ENCODE peak calls at places on chromosomes 3 and 15, in eight cellular contexts. G is adrenal gland, L is GM12892, F is HepG2, O is tibial nerve, R is prostate gland, W is heart left ventricle, S is H54. C is an unnamed sample.
A peak's percentile ranks its signal among the peaks of the same experiment; 100 is the strongest.

GRCh38 chr3:119594066-119594465 is 3.6 kb upstream of the PLA1A start:
- DNase-seq in R (no peak), S (no peak), G (no peak), L (no peak), F (no peak), W (no peak), O (no peak), C (no peak)

GRCh38 chr3:195813916-195814486 is 2.3 kb upstream of the MUC4 start:
- DNase-seq in W (no peak), R (no peak), L (no peak), O (no peak), G (no peak), S (no peak), F (no peak), C (no peak)

GRCh38 chr15:45456212-45457106 is 66.1 kb downstream of the SLC30A4 start:
- DNase-seq in G (peak; percentile 89), L (no peak), W (peak; percentile 38), O (no peak), F (peak; percentile 65), R (no peak), S (peak; percentile 86), C (peak; percentile 55)

GRCh38 chr3:50552598-50552997 is 14.9 kb downstream of the C3orf18 start:
- DNase-seq in L (no peak), W (no peak), O (no peak), G (no peak), R (no peak), F (no peak), S (no peak), C (no peak)

GRCh38 chr15:62715946-62716345 is 326.6 kb upstream of the TPM1 start:
- DNase-seq in S (no peak), R (no peak), F (no peak), G (no peak), L (no peak), O (no peak), W (no peak), C (no peak)

GRCh38 chr3:60742606-60743145 is 508.6 kb downstream of the FHIT start:
- DNase-seq in G (no peak), W (no peak), O (no peak), S (peak; percentile 16), L (no peak), F (peak; percentile 25), R (no peak), C (no peak)

GRCh38 chr3:12296511-12296910 is 7.6 kb downstream of the PPARG start:
- DNase-seq in W (no peak), S (no peak), G (no peak), R (no peak), F (no peak), L (no peak), O (no peak), C (no peak)

GRCh38 chr3:172213168-172213567 is 173.8 kb downstream of the FNDC3B start:
- DNase-seq in R (no peak), F (no peak), G (no peak), O (no peak), S (no peak), W (no peak), L (no peak), C (no peak)

GRCh38 chr3:112437146-112438022 is 61.9 kb downstream of the BTLA start:
- DNase-seq in S (peak; percentile 12), O (no peak), F (peak; percentile 9), L (no peak), G (no peak), W (no peak), R (no peak), C (no peak)

GRCh38 chr3:33639889-33640288 is 78.2 kb downstream of the CLASP2 start:
- DNase-seq in R (no peak), L (no peak), G (no peak), F (no peak), W (no peak), S (no peak), O (no peak), C (no peak)

GRCh38 chr3:43959498-43960447 is 269.0 kb downstream of the ABHD5 start:
- DNase-seq in W (no peak), O (no peak), R (no peak), L (no peak), F (no peak), G (no peak), S (no peak), C (no peak)

GRCh38 chr3:64460877-64461276 is 226.9 kb downstream of the ADAMTS9 start:
- DNase-seq in F (no peak), G (no peak), S (no peak), O (no peak), R (no peak), L (no peak), W (no peak), C (no peak)

GRCh38 chr3:1987983-1988382 is 110.7 kb upstream of the CNTN4 start:
- DNase-seq in R (no peak), S (no peak), O (no peak), W (no peak), F (no peak), L (no peak), G (peak; percentile 26), C (no peak)

GRCh38 chr3:81406318-81406717 is 355.1 kb downstream of the GBE1 start:
- DNase-seq in F (no peak), R (no peak), L (no peak), S (no peak), O (no peak), G (no peak), W (no peak), C (no peak)

GRCh38 chr3:66021731-66022131 is 17.0 kb downstream of the MAGI1 start:
- DNase-seq in W (no peak), F (no peak), S (peak; percentile 59), R (no peak), G (no peak), L (no peak), O (no peak), C (no peak)

GRCh38 chr3:128487813-128488635 is 5.0 kb downstream of the GATA2 start:
- DNase-seq in O (no peak), L (peak; percentile 55), F (peak; percentile 89), W (peak; percentile 90), R (peak; percentile 96), S (peak; percentile 98), G (peak; percentile 82), C (peak; percentile 67)

GRCh38 chr15:65285291-65286068 is 1.2 kb downstream of the PARP16 start:
- DNase-seq in O (no peak), S (no peak), L (no peak), F (no peak), W (no peak), G (no peak), R (no peak), C (no peak)

GRCh38 chr15:65286704-65287514 is at the start of gene PARP16:
- DNase-seq in W (peak; percentile 93), O (peak; percentile 80), F (peak; percentile 80), R (peak; percentile 92), S (peak; percentile 72), G (peak; percentile 89), L (peak; percentile 79), C (peak; percentile 94)

GRCh38 chr15:65289261-65289854 is 2.7 kb upstream of the PARP16 start:
- DNase-seq in S (no peak), O (no peak), L (no peak), G (no peak), F (no peak), W (no peak), R (no peak), C (no peak)

GRCh38 chr15:65287515-65287845 is 797 bp upstream of the PARP16 start:
- DNase-seq in W (no peak), S (no peak), O (no peak), F (no peak), R (no peak), G (no peak), L (no peak), C (no peak)

DNA sequence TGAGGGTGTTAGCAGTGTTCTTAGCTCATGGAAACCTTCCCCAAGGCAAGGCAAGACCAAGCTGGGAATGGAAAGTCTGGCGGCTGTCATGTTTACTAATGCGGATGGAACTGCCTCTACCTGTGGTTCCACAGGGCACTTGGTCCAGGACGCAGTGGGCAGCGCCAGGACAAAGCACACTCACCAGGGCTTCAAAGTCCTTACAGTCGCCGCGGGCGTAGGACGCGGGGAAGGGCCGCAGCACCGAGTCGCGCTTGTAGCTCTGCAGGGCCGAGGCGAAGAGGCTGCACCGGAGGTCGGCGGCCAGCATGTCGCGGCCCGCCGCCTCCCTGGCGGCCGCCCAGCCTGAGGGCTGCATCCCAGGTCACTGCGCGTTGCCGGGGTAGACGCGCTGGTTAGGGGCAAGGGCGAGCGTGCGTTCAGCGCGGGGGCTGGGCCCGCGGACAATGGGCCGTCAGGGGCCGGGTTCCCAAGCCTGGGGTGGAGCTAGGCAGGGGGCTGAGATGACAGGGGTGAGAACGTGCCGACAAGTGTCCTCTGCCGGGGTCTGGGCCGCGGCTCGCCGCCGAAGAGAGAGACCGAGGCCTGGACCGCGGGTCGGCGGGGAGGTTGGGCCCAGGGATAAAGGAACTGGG is 497 bp downstream of the PARP16 start:
- DNase-seq in W (no peak), O (no peak), G (no peak), R (peak; percentile 24), S (no peak), F (peak; percentile 34), L (no peak), C (peak; percentile 51)
- TF ChIP-seq POLR2A in W (no peak), O (no peak), G (no peak), R (no peak), S (no peak), F (no peak), L (no peak), C (no peak)

GRCh38 chr3:134362221-134362620 is 12.0 kb downstream of the AMOTL2 start:
- DNase-seq in L (no peak), S (no peak), G (no peak), W (peak; percentile 8), F (no peak), R (no peak), O (no peak), C (no peak)
- TF ChIP-seq POLR2A in L (no peak), S (no peak), G (no peak), W (no peak), F (no peak), R (no peak), O (no peak), C (no peak)

GRCh38 chr15:42920281-42921048 is at the start of gene TTBK2:
- DNase-seq in W (peak; percentile 99), L (peak; percentile 76), O (peak; percentile 94), S (peak; percentile 83), G (peak; percentile 99), R (peak; percentile 99), F (peak; percentile 96), C (peak; percentile 98)
- TF ChIP-seq POLR2A in W (peak; percentile 96), L (peak; percentile 76), O (peak; percentile 75), S (peak; percentile 75), G (peak; percentile 88), R (peak; percentile 87), F (peak; percentile 81), C (no peak)

DNA sequence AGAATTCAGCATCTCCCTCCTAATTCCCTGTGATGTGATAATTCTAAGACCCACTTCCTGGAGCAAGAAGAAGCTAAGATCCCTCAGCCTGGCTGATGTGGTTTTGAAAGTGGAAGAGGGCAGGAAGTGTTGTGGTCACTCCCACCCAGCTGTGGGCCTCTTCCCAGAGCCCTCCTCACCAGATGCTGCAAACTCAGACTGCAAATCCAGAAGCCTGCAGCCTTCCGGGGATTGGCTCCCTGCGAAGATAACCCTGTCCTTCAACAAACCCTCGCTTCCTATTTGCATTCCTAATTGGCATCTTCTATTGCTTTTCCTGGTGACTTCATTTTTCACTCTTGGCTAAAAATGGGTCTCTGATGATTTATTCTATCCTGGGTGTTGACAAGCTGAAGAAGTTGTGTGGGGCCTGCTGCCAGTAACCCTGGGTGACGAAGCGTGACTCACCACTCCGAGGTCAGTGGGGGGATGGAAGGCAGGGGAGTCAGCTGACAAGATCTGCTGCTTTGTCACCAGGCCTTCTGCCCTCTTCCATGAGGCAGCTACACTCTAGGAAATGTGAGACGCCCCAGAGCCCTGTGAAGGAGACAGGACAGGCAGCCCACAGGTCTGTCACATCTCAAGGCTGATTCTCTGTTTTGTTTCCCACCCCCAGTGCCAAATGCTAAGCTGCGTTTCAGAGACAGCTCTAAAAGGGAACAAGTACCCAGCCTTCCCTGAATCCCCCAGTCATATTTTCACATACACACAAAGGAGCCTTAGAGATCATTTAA is 99.7 kb upstream of the LIPC start:
- DNase-seq in G (peak; percentile 98), O (peak; percentile 87), F (peak; percentile 92), R (peak; percentile 95), W (peak; percentile 94), L (no peak), S (peak; percentile 40), C (peak; percentile 80)
- TF ChIP-seq POLR2A in G (peak; percentile 56), O (peak; percentile 24), F (peak; percentile 65), R (peak; percentile 42), W (peak; percentile 13), L (peak; percentile 90), S (no peak), C (no peak)